ENCODE peak calls at places on chromosomes 6 and 20, in five cellular contexts. R is IMR-90, D is HuH-7.5, Q is HEK293T, Y is K562. L is an unnamed sample.

GRCh38 chr6:34531580-34532201 is 24.4 kb downstream of the SPDEF start:
- DNase-seq in R (peak), D (no peak), Q (no peak), Y (peak), L (peak)

GRCh38 chr20:38125157-38126056 is 39.7 kb downstream of the TGM2 start:
- DNase-seq in R (peak), D (no peak), Q (no peak), Y (no peak), L (no peak)

GRCh38 chr20:309306-309840 is 12.0 kb downstream of the ZCCHC3 start:
- DNase-seq in R (peak), D (no peak), Q (no peak), Y (no peak), L (no peak)

GRCh38 chr20:61739832-61740118 is 325.9 kb downstream of the TAF4 start:
- DNase-seq in R (no peak), D (no peak), Q (no peak), Y (no peak), L (no peak)

GRCh38 chr6:34630040-34630439 is 66.5 kb downstream of the ILRUN start:
- DNase-seq in R (peak), D (no peak), Q (no peak), Y (no peak), L (no peak)

GRCh38 chr20:63846128-63846771 is 15.0 kb upstream of the ABHD16B start:
- DNase-seq in R (no peak), D (peak), Q (peak), Y (peak), L (peak)

GRCh38 chr20:16444056-16444777 is 129.0 kb downstream of the KIF16B start:
- DNase-seq in R (peak), D (no peak), Q (no peak), Y (no peak), L (no peak)

GRCh38 chr6:53311586-53311935 is 37.2 kb downstream of the ELOVL5 start:
- DNase-seq in R (no peak), D (no peak), Q (no peak), Y (no peak), L (no peak)

GRCh38 chr6:30227763-30228487 is 14.7 kb upstream of the TRIM26 start:
- DNase-seq in R (no peak), D (no peak), Q (no peak), Y (no peak), L (no peak)

GRCh38 chr6:129801909-129802308 is 59.2 kb downstream of the TMEM244 start:
- DNase-seq in R (no peak), D (no peak), Q (no peak), Y (no peak), L (no peak)